ENCODE peak calls at places on chromosomes 16 and 17, in eight cellular contexts. D is mesothelial cell of epicardium; C is psoas muscle; X is stimulated activated CD8-positive, alpha-beta memory T cell treated with anti-CD3 and anti-CD28 coated beads, Interleukin-7, amount 100 ng/mL, for 24 hours; L is activated CD4-positive, CD25-positive, alpha-beta regulatory T cell; E is stimulated activated CD4-positive, alpha-beta T cell treated with anti-CD3 and anti-CD28 coated beads, Interleukin-1b, Interleukin-23, amount 100 ng/mL, for 48 hours; O is T47D; I is AG08395. U is an unnamed sample.

GRCh38 chr17:54900457-54901229 is at the start of gene TOM1L1:
- DNase-seq in E (peak; percentile 23), L (no peak), I (peak; percentile 82), X (no peak), C (peak; percentile 60), D (peak; percentile 77), O (peak; percentile 92), U (peak; percentile 61)

GRCh38 chr16:10120953-10121352 is 61.3 kb downstream of the GRIN2A start:
- DNase-seq in X (no peak), L (no peak), C (no peak), I (no peak), E (no peak), D (no peak), O (no peak), U (no peak)

GRCh38 chr17:13003454-13003851 is 14.4 kb downstream of the ELAC2 start:
- DNase-seq in I (no peak), L (no peak), C (no peak), E (no peak), X (no peak), O (no peak), D (no peak), U (no peak)

GRCh38 chr16:80583466-80583865 is 42.7 kb downstream of the DYNLRB2 start:
- DNase-seq in I (peak; percentile 82), L (no peak), D (no peak), O (no peak), X (no peak), C (no peak), E (peak; percentile 71), U (no peak)

GRCh38 chr17:75850928-75851692 is 4.0 kb downstream of the WBP2 start:
- DNase-seq in L (no peak), D (no peak), O (no peak), I (no peak), E (no peak), X (no peak), C (peak; percentile 67), U (no peak)

GRCh38 chr16:49458656-49459445 is 85.2 kb downstream of the C16orf78 start:
- DNase-seq in X (no peak), D (peak; percentile 21), I (no peak), L (no peak), E (no peak), O (no peak), C (no peak), U (no peak)

GRCh38 chr17:2292100-2292499 is 11.5 kb downstream of the SMG6 start:
- DNase-seq in C (no peak), D (no peak), O (no peak), X (no peak), L (no peak), E (no peak), I (no peak), U (no peak)

GRCh38 chr16:50012182-50012581 is 12.8 kb upstream of the CNEP1R1 start:
- DNase-seq in E (no peak), D (no peak), I (no peak), L (no peak), O (no peak), C (no peak), X (no peak), U (no peak)

GRCh38 chr17:1089915-1090314 is 89.9 kb downstream of the ABR start:
- DNase-seq in X (no peak), I (no peak), D (no peak), C (no peak), L (no peak), E (no peak), O (no peak), U (peak; percentile 24)

GRCh38 chr17:36869441-36869840 is 67.8 kb upstream of the LHX1 start:
- DNase-seq in O (no peak), X (no peak), I (no peak), E (no peak), D (no peak), C (no peak), L (no peak), U (no peak)

GRCh38 chr16:3950343-3951193 is 70.1 kb upstream of the CREBBP start:
- DNase-seq in X (no peak), D (peak; percentile 58), L (no peak), I (peak; percentile 94), C (peak; percentile 84), O (no peak), E (no peak), U (no peak)

GRCh38 chr16:600781-601180 is 10.9 kb downstream of the RAB40C start:
- DNase-seq in C (no peak), D (no peak), I (no peak), L (no peak), E (no peak), O (no peak), X (no peak), U (no peak)

GRCh38 chr17:57488856-57489255 is 232.5 kb downstream of the MSI2 start:
- DNase-seq in X (no peak), L (no peak), C (peak; percentile 31), E (no peak), O (no peak), I (no peak), D (no peak), U (no peak)

GRCh38 chr16:28495098-28495793 is 803 bp downstream of the APOBR start:
- DNase-seq in D (no peak), X (no peak), E (no peak), C (no peak), L (no peak), I (no peak), O (no peak), U (no peak)

GRCh38 chr16:47461598-47462266 is 601 bp downstream of the PHKB start:
- DNase-seq in X (no peak), O (peak; percentile 30), I (peak; percentile 27), D (no peak), C (no peak), E (peak; percentile 14), L (no peak), U (no peak)